ENCODE peak calls at places on chromosomes 2 and 18, in eight cellular contexts. G, O, J, D, V, S, C and I are unnamed samples.

GRCh38 chr2:238341536-238341935 is 21.2 kb downstream of the TRAF3IP1 start:
- DNase-seq in S (no peak), D (no peak), O (no peak), G (no peak), C (no peak), J (no peak), V (no peak), I (no peak)

GRCh38 chr2:14815201-14815600 is 182.7 kb downstream of the LRATD1 start:
- DNase-seq in C (no peak), V (no peak), D (no peak), J (no peak), O (no peak), S (no peak), G (no peak), I (no peak)

GRCh38 chr2:39448169-39448502 is 11.1 kb upstream of the MAP4K3 start:
- DNase-seq in S (no peak), D (no peak), O (no peak), J (no peak), V (no peak), G (no peak), C (no peak), I (no peak)

GRCh38 chr2:119736021-119736420 is 23.7 kb upstream of the PTPN4 start:
- DNase-seq in S (no peak), G (no peak), J (no peak), C (no peak), D (no peak), V (no peak), O (no peak), I (no peak)

GRCh38 chr18:44701227-44701626 is 20.5 kb downstream of the SETBP1 start:
- DNase-seq in D (no peak), O (no peak), G (peak; percentile 55), J (no peak), V (no peak), C (no peak), S (no peak), I (no peak)

GRCh38 chr2:200298015-200298414 is 8.5 kb upstream of the SPATS2L start:
- DNase-seq in C (no peak), O (no peak), S (no peak), J (no peak), V (no peak), G (no peak), D (no peak), I (no peak)

GRCh38 chr2:105865222-105865913 is 120.7 kb downstream of the NCK2 start:
- DNase-seq in D (no peak), O (no peak), V (no peak), J (peak; percentile 20), C (no peak), G (no peak), S (peak; percentile 5), I (no peak)

GRCh38 chr2:207316484-207316883 is 150.7 kb upstream of the KLF7 start:
- DNase-seq in G (no peak), O (no peak), S (no peak), D (no peak), V (no peak), J (no peak), C (no peak), I (no peak)

GRCh38 chr2:19786408-19787058 is 115.2 kb downstream of the TTC32 start:
- DNase-seq in G (no peak), C (peak; percentile 35), J (peak; percentile 69), S (peak; percentile 73), D (no peak), V (no peak), O (no peak), I (no peak)

GRCh38 chr2:231223458-231223970 is 25.1 kb downstream of the ARMC9 start:
- DNase-seq in J (no peak), S (peak; percentile 22), V (no peak), O (no peak), G (no peak), D (no peak), C (no peak), I (no peak)

GRCh38 chr2:160207804-160208661 is 8.0 kb upstream of the ITGB6 start:
- DNase-seq in G (peak; percentile 73), C (peak; percentile 74), V (peak; percentile 75), S (peak; percentile 86), O (peak; percentile 94), D (peak; percentile 21), J (peak; percentile 89), I (peak; percentile 86)

GRCh38 chr2:201642086-201642578 is 1.2 kb downstream of the TMEM237 start:
- DNase-seq in O (no peak), J (no peak), D (no peak), V (no peak), C (no peak), S (no peak), G (no peak), I (no peak)

GRCh38 chr18:62781893-62782292 is 66.6 kb downstream of the PHLPP1 start:
- DNase-seq in J (peak; percentile 79), V (no peak), G (no peak), D (no peak), O (no peak), S (peak; percentile 70), C (peak; percentile 58), I (no peak)

GRCh38 chr2:97869722-97870346 is 125.9 kb downstream of the TMEM131 start:
- DNase-seq in V (no peak), C (no peak), S (no peak), O (no peak), J (no peak), G (no peak), D (no peak), I (no peak)

GRCh38 chr2:97871096-97871780 is 124.5 kb downstream of the TMEM131 start:
- DNase-seq in G (no peak), J (peak; percentile 54), S (peak; percentile 51), O (no peak), V (no peak), C (peak; percentile 85), D (no peak), I (no peak)

GRCh38 chr2:97868986-97869721 is 126.6 kb downstream of the TMEM131 start:
- DNase-seq in J (peak; percentile 88), V (peak; percentile 69), D (no peak), C (peak; percentile 90), S (peak; percentile 91), O (peak; percentile 73), G (no peak), I (no peak)

DNA sequence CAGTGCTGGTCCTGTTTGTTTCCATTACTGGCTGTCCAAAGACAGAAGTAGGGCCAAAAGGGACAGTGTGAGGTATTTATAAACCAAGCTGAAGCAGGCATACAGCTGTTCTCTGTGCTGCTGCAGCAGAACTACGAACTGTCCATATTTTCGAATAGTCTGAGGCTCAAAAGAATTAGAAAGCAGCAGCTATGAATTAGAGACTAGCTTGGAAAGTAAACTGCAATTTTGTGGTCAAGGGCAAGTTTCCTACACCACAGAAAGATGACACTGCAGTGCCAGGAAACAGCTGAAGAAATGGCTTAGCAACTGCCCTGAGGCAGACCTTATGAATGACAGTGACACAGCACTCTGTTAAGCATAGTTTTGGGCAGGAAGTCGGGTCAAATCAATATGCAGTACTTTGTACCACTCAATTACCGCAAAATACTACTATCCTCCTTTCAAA is 125.3 kb downstream of the TMEM131 start:
- DNase-seq in D (no peak), C (peak; percentile 86), S (peak; percentile 90), J (peak; percentile 74), V (no peak), O (no peak), G (no peak), I (no peak)
- H3K4me3 ChIP-seq in D (no peak overlapping the region), C (no peak overlapping the region), S (no peak overlapping the region), J (no peak overlapping the region), V (no peak overlapping the region), O (no peak overlapping the region), G (no peak overlapping the region), I (no peak overlapping the region)

DNA sequence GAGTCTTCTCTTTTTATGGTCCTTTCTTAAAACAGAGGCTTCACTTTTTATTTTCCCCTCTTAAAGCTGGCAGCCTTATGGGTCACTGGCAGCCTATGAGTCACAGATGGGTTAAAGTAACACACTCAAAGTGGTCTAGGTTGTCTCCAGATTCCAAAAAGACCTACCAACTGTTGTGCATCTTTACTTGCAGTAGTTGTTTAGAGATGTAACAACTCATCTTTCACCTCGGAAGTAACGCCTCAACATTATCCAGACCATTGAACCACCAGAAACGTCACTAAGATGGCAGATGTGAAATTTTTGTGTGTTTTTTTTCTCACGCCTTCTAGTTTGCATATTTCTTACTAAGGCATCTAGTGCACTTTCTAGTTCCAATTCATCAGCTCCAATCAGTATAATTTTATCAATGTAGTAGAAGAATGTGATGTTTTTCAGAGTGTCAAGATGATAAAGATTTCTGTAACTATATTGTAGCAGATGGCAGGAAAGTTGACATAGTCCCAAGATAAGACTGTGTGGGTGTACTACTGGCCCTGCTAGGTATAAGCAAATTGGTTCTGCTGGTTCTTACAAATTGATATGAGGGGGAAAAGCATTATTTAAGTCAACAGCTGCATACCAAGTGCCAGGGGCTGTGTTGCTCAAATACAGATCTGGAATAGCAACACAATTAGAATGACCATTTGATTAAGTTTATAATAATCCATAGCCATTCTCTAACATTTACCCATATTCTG is 9.6 kb upstream of the SEC11C start:
- DNase-seq in S (no peak), O (no peak), V (no peak), G (no peak), J (no peak), C (no peak), D (no peak), I (no peak)
- H3K27me3 ChIP-seq in S (peaks cover 50% of the 10 kb centered on the region), O (peaks cover 2% of the 10 kb centered on the region), V (peaks cover 15% of the 10 kb centered on the region), G (no peaks in the 10 kb centered on the region), J (peaks cover 73% of the 10 kb centered on the region), C (peaks cover 4% of the 10 kb centered on the region), D (peaks cover 59% of the 10 kb centered on the region), I (peaks cover 11% of the 10 kb centered on the region)

GRCh38 chr2:9693646-9694045 is 62.8 kb upstream of the YWHAQ start:
- DNase-seq in J (no peak), V (no peak), D (no peak), O (no peak), S (no peak), C (no peak), G (no peak), I (no peak)
- H3K4me3 ChIP-seq in J (no peak overlapping the region), V (no peak overlapping the region), D (no peak overlapping the region), O (no peak overlapping the region), S (no peak overlapping the region), C (no peak overlapping the region), G (no peak overlapping the region), I (no peak overlapping the region)

GRCh38 chr18:48723016-48723415 is 184.2 kb downstream of the CTIF start:
- DNase-seq in O (no peak), J (no peak), S (no peak), D (no peak), C (no peak), V (no peak), G (no peak), I (no peak)

GRCh38 chr18:48719988-48720654 is 181.3 kb downstream of the CTIF start:
- DNase-seq in S (no peak), J (no peak), V (no peak), C (peak; percentile 41), O (peak; percentile 62), D (no peak), G (no peak), I (no peak)

GRCh38 chr18:48720655-48721025 is 181.8 kb downstream of the CTIF start:
- DNase-seq in S (no peak), V (no peak), G (no peak), O (peak; percentile 15), J (no peak), C (no peak), D (no peak), I (no peak)

GRCh38 chr18:48719388-48719787 is 180.6 kb downstream of the CTIF start:
- DNase-seq in J (no peak), G (no peak), C (no peak), S (no peak), D (no peak), O (no peak), V (no peak), I (no peak)

DNA sequence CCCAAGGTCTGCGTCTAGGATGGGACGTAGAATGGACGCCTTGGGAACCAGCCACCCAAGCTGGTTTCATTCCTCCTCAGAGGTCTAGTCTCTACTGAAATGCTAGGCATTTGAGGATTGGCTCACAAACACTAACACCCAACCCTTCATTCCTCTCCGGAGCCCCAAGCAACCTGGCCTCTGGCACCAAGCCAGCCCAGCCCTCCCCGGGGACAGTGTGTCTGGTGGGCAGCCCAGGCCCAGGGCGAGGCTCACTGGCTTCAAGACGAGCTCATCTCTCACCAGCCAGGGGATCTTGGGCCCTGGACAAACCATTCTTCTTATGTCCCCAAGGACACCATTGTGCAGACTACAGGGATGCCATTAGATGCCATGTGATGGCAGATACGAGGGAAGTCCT is 182.5 kb downstream of the CTIF start:
- DNase-seq in S (no peak), G (no peak), O (peak; percentile 44), C (no peak), J (no peak), D (no peak), V (no peak), I (no peak)
- H3K27me3 ChIP-seq in S (no peaks in the 10 kb centered on the region), G (no peaks in the 10 kb centered on the region), O (no peaks in the 10 kb centered on the region), C (no peaks in the 10 kb centered on the region), J (no peaks in the 10 kb centered on the region), D (no peaks in the 10 kb centered on the region), V (no peaks in the 10 kb centered on the region), I (no peaks in the 10 kb centered on the region)